ENCODE peak calls at places on chromosomes 11 and 22, in four cellular contexts. C is spleen, E is coronary artery, N is stomach. W is an unnamed sample.

GRCh38 chr11:3669128-3669527 is 2.1 kb downstream of the CHRNA10 start:
- DNase-seq in N (no peak), C (no peak), E (no peak), W (peak; percentile 58)

GRCh38 chr22:19525666-19526065 is 1.5 kb upstream of the CLDN5 start:
- DNase-seq in N (no peak), E (no peak), C (peak; percentile 13), W (peak; percentile 2)

GRCh38 chr11:74429205-74429604 is 31.0 kb upstream of the PGM2L1 start:
- DNase-seq in E (no peak), N (no peak), C (no peak), W (no peak)

GRCh38 chr11:62925745-62926668 is 4.8 kb upstream of the CHRM1 start:
- DNase-seq in N (no peak), C (peak; percentile 61), E (no peak), W (peak; percentile 67)

GRCh38 chr11:83120328-83120727 is 36.6 kb upstream of the PCF11 start:
- DNase-seq in E (no peak), N (no peak), C (no peak), W (no peak)

GRCh38 chr11:23288001-23288783 is 427.9 kb upstream of the CCDC179 start:
- DNase-seq in N (no peak), C (no peak), E (no peak), W (no peak)

GRCh38 chr22:49181942-49182341 is 645.7 kb downstream of the BRD1 start:
- DNase-seq in E (no peak), C (peak; percentile 62), N (no peak), W (no peak)

GRCh38 chr11:2428322-2428795 is 16.0 kb downstream of the TRPM5 start:
- DNase-seq in N (peak; percentile 90), E (no peak), C (peak; percentile 95), W (peak; percentile 91)

GRCh38 chr22:45224988-45225731 is 15.5 kb downstream of the KIAA0930 start:
- DNase-seq in N (no peak), E (no peak), C (peak; percentile 68), W (no peak)

GRCh38 chr22:40071720-40072119 is 77.0 kb downstream of the FAM83F start:
- DNase-seq in C (no peak), N (no peak), E (no peak), W (no peak)

GRCh38 chr11:88398372-88399140 is 61.0 kb upstream of the CTSC start:
- DNase-seq in C (no peak), N (no peak), E (no peak), W (no peak)

GRCh38 chr11:29773656-29774264 is 243.1 kb downstream of the KCNA4 start:
- DNase-seq in C (no peak), E (no peak), N (no peak), W (no peak)

W was measured in cardiac septum.